ENCODE peak calls at places on chromosomes 11 and 22, in four cellular contexts. V is HepG2, X is H1, D is K562. K is an unnamed sample.

GRCh38 chr22:33747576-33748180 is 172.6 kb downstream of the LARGE1 start:
- DNase-seq in V (no peak), X (no peak), D (no peak), K (no peak)

GRCh38 chr11:134516529-134516928 is 104.5 kb upstream of the B3GAT1 start:
- DNase-seq in V (no peak), X (no peak), D (no peak), K (no peak)

GRCh38 chr11:66317322-66317765 is 500 bp upstream of the CD248 start:
- DNase-seq in V (peak), X (no peak), D (no peak), K (no peak)

GRCh38 chr11:92866679-92867282 is 102.7 kb upstream of the MTNR1B start:
- DNase-seq in V (no peak), X (no peak), D (no peak), K (no peak)

GRCh38 chr22:38766076-38766777 is 10.4 kb upstream of the SUN2 start:
- DNase-seq in V (peak), X (peak), D (peak), K (no peak)

GRCh38 chr11:96154802-96155520 is 188.0 kb downstream of the MAML2 start:
- DNase-seq in V (no peak), X (no peak), D (no peak), K (no peak)

GRCh38 chr11:134270250-134270714 is 5.9 kb upstream of the GLB1L3 start:
- DNase-seq in V (peak), X (no peak), D (peak), K (no peak)

GRCh38 chr11:65524010-65524746 is 705 bp upstream of the SCYL1 start:
- DNase-seq in V (no peak), X (peak), D (peak), K (no peak)

GRCh38 chr11:66043008-66043906 is 5.7 kb downstream of the GAL3ST3 start:
- DNase-seq in V (no peak), X (no peak), D (no peak), K (no peak)

GRCh38 chr22:36447634-36448033 is 33.8 kb downstream of the TXN2 start:
- DNase-seq in V (no peak), X (no peak), D (no peak), K (no peak)

GRCh38 chr11:74226907-74227306 is 55.8 kb downstream of the PPME1 start:
- DNase-seq in V (no peak), X (no peak), D (no peak), K (no peak)

GRCh38 chr22:46079861-46080821 is 70.2 kb upstream of the PPARA start:
- DNase-seq in V (no peak), X (no peak), D (no peak), K (no peak)

GRCh38 chr11:33608386-33608785 is 92.2 kb downstream of the C11orf91 start:
- DNase-seq in V (no peak), X (no peak), D (no peak), K (no peak)

GRCh38 chr11:133337905-133338536 is 194.3 kb downstream of the OPCML start:
- DNase-seq in V (no peak), X (no peak), D (no peak), K (no peak)

GRCh38 chr11:132576706-132577105 is 955.6 kb downstream of the OPCML start:
- DNase-seq in V (no peak), X (no peak), D (no peak), K (no peak)

GRCh38 chr11:92380882-92381281 is 156.3 kb downstream of the FAT3 start:
- DNase-seq in V (no peak), X (no peak), D (no peak), K (no peak)

GRCh38 chr11:92739020-92739419 is 230.4 kb upstream of the MTNR1B start:
- DNase-seq in V (no peak), X (no peak), D (no peak), K (no peak)

GRCh38 chr11:15695096-15695721 is 580.5 kb downstream of the INSC start:
- DNase-seq in V (no peak), X (no peak), D (no peak), K (no peak)

GRCh38 chr22:37618072-37618656 is 9.5 kb downstream of the GGA1 start:
- DNase-seq in V (no peak), X (no peak), D (no peak), K (no peak)

GRCh38 chr22:19719488-19720021 is 3.8 kb upstream of the GP1BB start:
- DNase-seq in V (no peak), X (no peak), D (no peak), K (no peak)

GRCh38 chr11:7600205-7600775 is 73.0 kb downstream of the CYB5R2 start:
- DNase-seq in V (peak), X (no peak), D (no peak), K (no peak)

GRCh38 chr11:48019597-48019996 is 39.2 kb downstream of the PTPRJ start:
- DNase-seq in V (no peak), X (no peak), D (no peak), K (no peak)

GRCh38 chr11:126194121-126194543 is 17.3 kb downstream of the RPUSD4 start:
- DNase-seq in V (peak), X (peak), D (peak), K (no peak)

GRCh38 chr11:65301491-65302329 is 13.0 kb upstream of the CDC42EP2 start:
- DNase-seq in V (no peak), X (peak), D (peak), K (no peak)

GRCh38 chr11:14109742-14110141 is 147.2 kb downstream of the SPON1 start:
- DNase-seq in V (no peak), X (no peak), D (no peak), K (no peak)

DNA sequence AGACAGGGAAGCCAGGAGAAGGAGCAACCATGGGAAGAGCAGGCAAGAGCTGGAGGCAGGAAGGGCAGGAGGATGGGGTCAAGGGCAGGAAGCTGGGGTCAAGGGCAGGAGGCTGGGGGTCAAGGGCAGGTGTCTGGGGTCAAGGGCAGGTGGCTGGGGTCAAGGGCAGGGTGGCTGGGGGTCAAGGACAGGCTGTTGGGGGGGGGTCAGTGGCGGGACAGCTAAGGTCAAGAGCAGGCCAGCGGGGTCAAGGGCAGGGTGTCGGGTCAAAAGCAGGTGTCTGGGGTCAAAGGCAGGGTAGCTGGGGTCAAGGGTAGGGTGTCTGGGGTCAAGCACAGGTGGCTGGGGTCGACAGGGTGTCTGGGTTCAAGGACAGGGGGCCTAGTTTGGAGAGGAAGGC is 24.2 kb downstream of the CPT1A start:
- DNase-seq in V (no peak), X (no peak), D (no peak), K (no peak)
- TF ChIP-seq ZNF274 in V (no peak), X (no peak), D (no peak), K (no peak)

DNA sequence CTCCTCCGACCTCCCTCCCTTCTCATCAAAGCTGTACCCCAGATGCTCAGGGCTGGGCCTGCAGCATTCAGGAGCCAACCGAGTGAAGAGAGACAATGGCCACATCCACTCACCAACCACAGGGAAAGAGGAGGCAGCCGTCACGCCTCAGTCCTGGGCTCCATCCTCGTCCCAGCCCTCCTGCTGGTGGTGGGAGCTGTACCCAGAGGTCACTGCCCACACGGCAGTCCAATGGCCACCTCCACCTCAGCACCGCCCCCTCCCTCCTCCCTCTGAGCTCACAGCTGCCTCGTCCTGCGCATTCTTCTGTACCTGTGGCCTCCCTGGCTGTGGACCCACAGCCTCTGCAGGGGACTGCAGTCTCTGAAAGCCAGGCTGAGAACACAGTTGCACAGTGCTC is 53.0 kb downstream of the PHF21B start:
- DNase-seq in V (no peak), X (no peak), D (no peak), K (no peak)
- TF ChIP-seq CBX5 in V (no peak), X (no peak), D (no peak), K (no peak)

DNA sequence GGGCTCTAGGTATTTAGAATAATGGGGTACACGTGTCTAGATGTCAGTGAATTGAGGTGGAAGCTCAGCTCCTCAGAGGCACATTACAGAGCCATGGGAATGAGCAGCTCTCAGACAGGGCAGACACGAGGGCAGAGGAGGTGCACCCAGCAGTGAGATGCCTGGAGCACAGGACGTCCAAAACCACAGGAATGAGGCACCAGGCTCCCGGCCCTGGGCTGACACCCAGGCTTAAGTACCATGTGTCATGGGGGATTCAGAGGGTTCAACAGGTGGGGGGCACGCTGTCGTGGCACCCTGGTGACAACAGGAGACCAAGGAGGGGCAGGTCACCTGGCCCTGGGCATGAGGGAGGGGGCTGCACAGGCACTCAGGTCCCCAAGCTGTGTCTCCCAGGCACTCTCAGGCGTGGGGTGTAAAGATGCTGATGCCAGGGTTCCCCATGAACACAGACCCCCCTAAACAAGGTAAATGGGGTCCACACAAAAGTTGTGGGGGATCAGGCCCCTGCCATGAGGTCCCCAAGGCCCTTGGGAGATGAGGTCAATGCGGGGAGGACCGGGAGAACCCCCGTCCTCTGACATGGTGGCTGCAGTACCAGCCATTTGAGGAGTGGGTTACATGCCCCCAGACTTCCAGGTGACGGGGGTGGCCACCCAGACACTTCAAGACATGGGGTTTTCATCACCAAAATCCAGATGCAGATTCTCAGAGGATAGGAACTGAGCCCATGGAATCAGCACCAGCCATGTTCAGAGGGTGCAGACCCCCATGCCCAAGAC is 5.6 kb upstream of the SYT8 start:
- DNase-seq in V (no peak), X (no peak), D (no peak), K (no peak)
- TF ChIP-seq USF2 in V (no peak), X (no peak), D (no peak), K (no peak)

GRCh38 chr22:22813126-22814075 is 74.2 kb upstream of the IGLL5 start:
- DNase-seq in V (no peak), X (no peak), D (no peak), K (no peak)

GRCh38 chr22:22812031-22812905 is 75.3 kb upstream of the IGLL5 start:
- DNase-seq in V (no peak), X (no peak), D (no peak), K (no peak)

GRCh38 chr22:22810471-22810870 is 77.1 kb upstream of the IGLL5 start:
- DNase-seq in V (no peak), X (no peak), D (no peak), K (no peak)

GRCh38 chr22:22811016-22812009 is 76.3 kb upstream of the IGLL5 start:
- DNase-seq in V (no peak), X (no peak), D (no peak), K (no peak)

GRCh38 chr22:22810018-22810427 is 77.6 kb upstream of the IGLL5 start:
- DNase-seq in V (peak), X (no peak), D (peak), K (no peak)
- TF ChIP-seq ZNF274 in V (no peak), X (no peak), D (no peak), K (no peak)

DNA sequence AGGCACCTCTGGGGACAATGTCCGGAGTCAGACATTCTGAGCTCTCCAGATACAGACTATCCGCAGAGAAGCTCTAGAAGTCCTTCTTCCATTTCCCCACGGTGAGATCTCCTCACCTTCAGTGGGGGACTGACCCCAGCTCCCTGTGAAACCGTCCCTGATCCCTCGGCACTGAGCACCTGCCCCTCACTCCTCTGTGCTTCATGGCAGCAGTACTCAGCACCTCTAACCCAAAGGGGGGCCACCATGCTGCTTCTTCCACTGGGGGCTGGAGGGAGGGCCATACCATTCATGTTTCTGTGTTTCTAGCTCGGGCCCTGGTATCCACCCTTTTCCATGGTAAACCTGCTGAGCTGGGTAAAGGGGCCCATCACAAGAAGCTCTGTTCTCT is 321.7 kb downstream of the BRD1 start:
- DNase-seq in V (no peak), X (no peak), D (no peak), K (no peak)
- TF ChIP-seq CBX5 in V (no peak), X (no peak), D (no peak), K (no peak)

K was measured in GM12878.